ENCODE peak calls at places on chromosome 13, in seven cellular contexts. O is fibroblast of lung; E is CD8-positive, alpha-beta T cell; D is stomach; B is naive thymus-derived CD4-positive, alpha-beta T cell; C is Karpas-422; U is lower lobe of right lung. L is an unnamed sample.

GRCh38 chr13:20401586-20401957 is 124.1 kb downstream of the CRYL1 start:
- DNase-seq in O (peak; percentile 23), E (no peak), D (peak; percentile 10), B (no peak), C (no peak), U (no peak), L (no peak)

GRCh38 chr13:62119739-62120700 is 704.4 kb upstream of the PCDH20 start:
- DNase-seq in O (peak; percentile 2), E (no peak), D (no peak), B (no peak), C (peak; percentile 88), U (no peak), L (no peak)

GRCh38 chr13:45872574-45872973 is 21.0 kb upstream of the SIAH3 start:
- DNase-seq in O (no peak), E (no peak), D (no peak), B (no peak), C (no peak), U (no peak), L (no peak)

GRCh38 chr13:43744630-43745029 is 42.1 kb downstream of the ENOX1 start:
- DNase-seq in O (no peak), E (no peak), D (no peak), B (no peak), C (no peak), U (no peak), L (no peak)

GRCh38 chr13:34408635-34409034 is 533.4 kb upstream of the NBEA start:
- DNase-seq in O (no peak), E (no peak), D (no peak), B (no peak), C (no peak), U (no peak), L (no peak)

GRCh38 chr13:93386191-93386590 is 159.6 kb downstream of the GPC6 start:
- DNase-seq in O (no peak), E (no peak), D (no peak), B (no peak), C (no peak), U (no peak), L (no peak)

GRCh38 chr13:36090592-36090991 is 40.6 kb downstream of the DCLK1 start:
- DNase-seq in O (peak; percentile 29), E (no peak), D (no peak), B (no peak), C (no peak), U (no peak), L (no peak)

GRCh38 chr13:43042410-43042921 is 19.1 kb downstream of the DNAJC15 start:
- DNase-seq in O (no peak), E (no peak), D (no peak), B (no peak), C (no peak), U (no peak), L (no peak)

GRCh38 chr13:69109891-69110525 is 997.6 kb upstream of the ATXN8OS start:
- DNase-seq in O (no peak), E (no peak), D (no peak), B (no peak), C (no peak), U (no peak), L (no peak)

GRCh38 chr13:32086791-32087441 is 55.3 kb downstream of the FRY start:
- DNase-seq in O (no peak), E (no peak), D (no peak), B (no peak), C (no peak), U (no peak), L (peak; percentile 23)

GRCh38 chr13:60482012-60482411 is 85.0 kb downstream of the TDRD3 start:
- DNase-seq in O (no peak), E (no peak), D (no peak), B (no peak), C (no peak), U (no peak), L (no peak)

GRCh38 chr13:36432106-36432544 is at the start of gene CCNA1:
- DNase-seq in O (peak; percentile 40), E (no peak), D (peak; percentile 25), B (no peak), C (no peak), U (peak; percentile 58), L (no peak)

GRCh38 chr13:86572115-86572514 is 772.9 kb upstream of the SLITRK6 start:
- DNase-seq in O (peak; percentile 70), E (no peak), D (no peak), B (no peak), C (no peak), U (no peak), L (no peak)

GRCh38 chr13:27878274-27878673 is 41.5 kb upstream of the PDX1 start:
- DNase-seq in O (no peak), E (no peak), D (no peak), B (no peak), C (no peak), U (no peak), L (no peak)

GRCh38 chr13:20064128-20064527 is 96.7 kb downstream of the GJA3 start:
- DNase-seq in O (peak; percentile 65), E (no peak), D (no peak), B (no peak), C (no peak), U (no peak), L (no peak)

DNA sequence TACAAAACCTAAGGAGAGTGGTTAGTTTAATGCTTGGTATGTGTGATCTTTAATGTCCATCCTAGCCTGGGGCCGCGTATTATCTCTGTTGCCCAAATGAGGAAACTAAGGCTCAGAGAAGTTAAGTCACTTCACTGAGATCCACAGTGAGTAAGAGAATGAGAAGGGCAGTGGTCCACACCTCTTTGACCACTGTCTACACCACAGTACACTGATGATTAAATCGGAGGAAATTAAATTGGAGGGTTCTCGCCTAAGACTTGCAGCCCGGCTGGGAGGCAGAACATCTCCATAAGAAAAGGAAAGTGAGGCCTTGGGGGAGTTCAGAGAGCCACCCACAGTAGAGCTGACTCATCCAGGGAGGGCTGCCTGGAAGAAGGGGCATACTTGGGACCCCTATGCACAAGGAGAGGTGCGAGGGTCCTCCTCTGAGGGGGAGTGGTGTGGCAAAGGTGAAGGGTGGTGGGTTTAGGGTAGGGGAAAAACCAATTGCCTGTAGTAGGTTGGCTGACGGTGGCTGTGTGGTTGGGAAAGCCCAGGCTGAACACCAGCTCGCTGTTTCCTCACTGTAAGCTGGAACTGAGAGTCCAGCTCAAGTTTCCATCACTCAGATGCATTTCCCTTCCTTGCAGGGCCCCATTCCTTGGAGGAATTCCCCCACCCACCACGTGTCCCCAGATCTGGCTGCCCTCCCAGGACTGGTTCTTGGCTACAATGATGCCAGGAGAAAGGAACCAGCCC is 15.0 kb upstream of the DHRS12 start:
- DNase-seq in O (peak; percentile 40), E (no peak), D (peak; percentile 53), B (no peak), C (no peak), U (no peak), L (no peak)
- H3K27me3 ChIP-seq in O (peaks cover 34% of the 10 kb centered on the region), E (no peaks in the 10 kb centered on the region), D (no peaks in the 10 kb centered on the region), B (no peaks in the 10 kb centered on the region), C (no peaks in the 10 kb centered on the region), U (no peaks in the 10 kb centered on the region), L (no peaks in the 10 kb centered on the region)

GRCh38 chr13:99280166-99280565 is 22.0 kb upstream of the GPR18 start:
- DNase-seq in O (peak; percentile 55), E (no peak), D (no peak), B (no peak), C (no peak), U (no peak), L (no peak)

GRCh38 chr13:99278843-99279242 is 20.7 kb upstream of the GPR18 start:
- DNase-seq in O (no peak), E (no peak), D (no peak), B (no peak), C (no peak), U (no peak), L (no peak)

GRCh38 chr13:99278199-99278598 is 20.0 kb upstream of the GPR18 start:
- DNase-seq in O (no peak), E (no peak), D (no peak), B (no peak), C (no peak), U (no peak), L (no peak)

GRCh38 chr13:99282264-99283231 is 24.4 kb upstream of the GPR18 start:
- DNase-seq in O (no peak), E (no peak), D (no peak), B (peak; percentile 77), C (peak; percentile 83), U (no peak), L (no peak)

DNA sequence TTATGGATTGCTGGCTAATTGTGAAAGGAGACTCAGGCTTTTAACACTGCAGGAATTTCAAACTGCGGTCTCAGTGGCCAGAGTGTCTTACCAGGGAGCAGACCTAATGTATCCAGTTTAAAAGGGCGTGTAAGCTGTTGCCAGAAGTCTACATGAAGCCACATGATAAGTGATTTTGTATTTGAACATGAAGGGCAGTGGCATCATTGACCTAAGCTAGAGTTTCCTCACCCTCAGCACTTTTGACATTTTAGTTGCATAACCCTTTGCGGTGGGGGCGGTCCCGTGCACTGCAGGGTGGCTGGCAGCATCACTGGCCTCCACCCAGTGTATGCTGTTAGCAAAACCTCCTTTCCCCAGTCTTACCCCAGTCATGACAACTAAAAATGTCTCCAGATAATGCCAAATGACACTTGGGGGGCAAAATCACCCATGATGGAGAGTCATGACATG is 23.7 kb upstream of the GPR18 start:
- DNase-seq in O (no peak), E (no peak), D (peak; percentile 51), B (peak; percentile 65), C (no peak), U (peak; percentile 81), L (no peak)
- H3K4me1 ChIP-seq in O (no peaks in the 10 kb centered on the region), E (peaks cover 92% of the 10 kb centered on the region), D (peaks cover 53% of the 10 kb centered on the region), B (peaks cover 83% of the 10 kb centered on the region), C (peaks cover 38% of the 10 kb centered on the region), U (peaks cover 55% of the 10 kb centered on the region), L (no peaks in the 10 kb centered on the region)

GRCh38 chr13:57073983-57074382 is 66.7 kb upstream of the PRR20A start:
- DNase-seq in O (no peak), E (no peak), D (no peak), B (no peak), C (no peak), U (no peak), L (no peak)
- H3K27me3 ChIP-seq in O (no peaks in the 10 kb centered on the region), E (no peaks in the 10 kb centered on the region), D (no peaks in the 10 kb centered on the region), B (no peaks in the 10 kb centered on the region), C (no peaks in the 10 kb centered on the region), U (no peaks in the 10 kb centered on the region), L (no peaks in the 10 kb centered on the region)

GRCh38 chr13:112776354-112776753 is 86.5 kb downstream of the ATP11A start:
- DNase-seq in O (no peak), E (no peak), D (no peak), B (no peak), C (no peak), U (no peak), L (no peak)
- H3K4me1 ChIP-seq in O (no peaks in the 10 kb centered on the region), E (no peaks in the 10 kb centered on the region), D (peaks cover 7% of the 10 kb centered on the region), B (no peaks in the 10 kb centered on the region), C (no peaks in the 10 kb centered on the region), U (peaks cover 27% of the 10 kb centered on the region), L (no peaks in the 10 kb centered on the region)

GRCh38 chr13:41514853-41515395 is 57.6 kb downstream of the RGCC start:
- DNase-seq in O (no peak), E (no peak), D (no peak), B (no peak), C (no peak), U (no peak), L (no peak)
- H3K27me3 ChIP-seq in O (no peaks in the 10 kb centered on the region), E (no peaks in the 10 kb centered on the region), D (no peaks in the 10 kb centered on the region), B (no peaks in the 10 kb centered on the region), C (no peaks in the 10 kb centered on the region), U (no peaks in the 10 kb centered on the region), L (no peaks in the 10 kb centered on the region)